ENCODE peak calls at places on chromosomes 2 and 18, in five cellular contexts. One of them, this sample, is unnamed.

GRCh38 chr2:165791811-165792454 is 2.1 kb downstream of the GALNT3 start:
- DNase-seq in foreskin fibroblast: peak; percentile 35
- DNase-seq in lung: no peak
- DNase-seq in OCI-LY7: no peak
- DNase-seq in neural progenitor cell: no peak
- DNase-seq in this sample: no peak

GRCh38 chr2:50546790-50547189 is 485.1 kb downstream of the NRXN1 start:
- DNase-seq in foreskin fibroblast: peak; percentile 1
- DNase-seq in lung: no peak
- DNase-seq in OCI-LY7: no peak
- DNase-seq in neural progenitor cell: no peak
- DNase-seq in this sample: no peak

GRCh38 chr2:169361706-169362345 is 508 bp downstream of the LRP2 start:
- DNase-seq in foreskin fibroblast: peak; percentile 41
- DNase-seq in lung: no peak
- DNase-seq in OCI-LY7: no peak
- DNase-seq in neural progenitor cell: peak; percentile 72
- DNase-seq in this sample: no peak

GRCh38 chr2:47214990-47215389 is 59.9 kb upstream of the STPG4 start:
- DNase-seq in foreskin fibroblast: no peak
- DNase-seq in lung: no peak
- DNase-seq in OCI-LY7: no peak
- DNase-seq in neural progenitor cell: no peak
- DNase-seq in this sample: no peak

GRCh38 chr2:71477231-71477681 is 23.9 kb downstream of the DYSF start:
- DNase-seq in foreskin fibroblast: no peak
- DNase-seq in lung: no peak
- DNase-seq in OCI-LY7: no peak
- DNase-seq in neural progenitor cell: no peak
- DNase-seq in this sample: no peak

GRCh38 chr2:191846787-191847620 is at the start of gene CAVIN2:
- DNase-seq in foreskin fibroblast: peak; percentile 91
- DNase-seq in lung: peak; percentile 85
- DNase-seq in OCI-LY7: no peak
- DNase-seq in neural progenitor cell: peak; percentile 7
- DNase-seq in this sample: no peak

GRCh38 chr2:235833971-235834620 is 334.1 kb downstream of the GBX2 start:
- DNase-seq in foreskin fibroblast: no peak
- DNase-seq in lung: no peak
- DNase-seq in OCI-LY7: no peak
- DNase-seq in neural progenitor cell: no peak
- DNase-seq in this sample: no peak

GRCh38 chr2:229342376-229342775 is 71.3 kb upstream of the PID1 start:
- DNase-seq in foreskin fibroblast: peak; percentile 54
- DNase-seq in lung: peak; percentile 50
- DNase-seq in OCI-LY7: peak; percentile 1
- DNase-seq in neural progenitor cell: peak; percentile 62
- DNase-seq in this sample: no peak

GRCh38 chr2:150866431-150866830 is 379.0 kb upstream of the RND3 start:
- DNase-seq in foreskin fibroblast: peak; percentile 87
- DNase-seq in lung: no peak
- DNase-seq in OCI-LY7: no peak
- DNase-seq in neural progenitor cell: no peak
- DNase-seq in this sample: no peak

GRCh38 chr2:216619411-216620393 is 13.5 kb upstream of the IGFBP2 start:
- DNase-seq in foreskin fibroblast: peak; percentile 71
- DNase-seq in lung: no peak
- DNase-seq in OCI-LY7: no peak
- DNase-seq in neural progenitor cell: peak; percentile 49
- DNase-seq in this sample: no peak

GRCh38 chr2:54416938-54417337 is 39.2 kb upstream of the SPTBN1 start:
- DNase-seq in foreskin fibroblast: no peak
- DNase-seq in lung: no peak
- DNase-seq in OCI-LY7: no peak
- DNase-seq in neural progenitor cell: no peak
- DNase-seq in this sample: no peak

GRCh38 chr2:119694994-119695521 is 16.1 kb downstream of the TMEM177 start:
- DNase-seq in foreskin fibroblast: peak; percentile 72
- DNase-seq in lung: peak; percentile 61
- DNase-seq in OCI-LY7: no peak
- DNase-seq in neural progenitor cell: no peak
- DNase-seq in this sample: no peak

GRCh38 chr2:134253117-134253704 is 661 bp upstream of the MGAT5 start:
- DNase-seq in foreskin fibroblast: no peak
- DNase-seq in lung: no peak
- DNase-seq in OCI-LY7: peak; percentile 67
- DNase-seq in neural progenitor cell: no peak
- DNase-seq in this sample: no peak

GRCh38 chr18:5895886-5896740 is 791 bp upstream of the TMEM200C start:
- DNase-seq in foreskin fibroblast: peak; percentile 33
- DNase-seq in lung: no peak
- DNase-seq in OCI-LY7: no peak
- DNase-seq in neural progenitor cell: peak; percentile 86
- DNase-seq in this sample: no peak

GRCh38 chr2:55581875-55582547 is 35.4 kb downstream of the PPP4R3B start:
- DNase-seq in foreskin fibroblast: peak; percentile 24
- DNase-seq in lung: no peak
- DNase-seq in OCI-LY7: no peak
- DNase-seq in neural progenitor cell: no peak
- DNase-seq in this sample: peak; percentile 16

GRCh38 chr2:109721626-109722025 is 72.5 kb upstream of the RGPD5 start:
- DNase-seq in foreskin fibroblast: no peak
- DNase-seq in lung: peak; percentile 20
- DNase-seq in OCI-LY7: no peak
- DNase-seq in neural progenitor cell: no peak
- DNase-seq in this sample: no peak

GRCh38 chr18:47260138-47260923 is 8.9 kb upstream of the SKOR2 start:
- DNase-seq in foreskin fibroblast: peak; percentile 63
- DNase-seq in lung: peak; percentile 49
- DNase-seq in OCI-LY7: no peak
- DNase-seq in neural progenitor cell: peak; percentile 93
- DNase-seq in this sample: no peak

GRCh38 chr2:220786216-220786615 is 785.9 kb downstream of the EPHA4 start:
- DNase-seq in foreskin fibroblast: no peak
- DNase-seq in lung: no peak
- DNase-seq in OCI-LY7: no peak
- DNase-seq in neural progenitor cell: no peak
- DNase-seq in this sample: no peak

GRCh38 chr18:36624451-36625167 is 204.2 kb downstream of the TPGS2 start:
- DNase-seq in foreskin fibroblast: no peak
- DNase-seq in lung: no peak
- DNase-seq in OCI-LY7: no peak
- DNase-seq in neural progenitor cell: no peak
- DNase-seq in this sample: no peak

GRCh38 chr2:170771049-170771937 is 1.1 kb downstream of the ERICH2 start:
- DNase-seq in foreskin fibroblast: peak; percentile 50
- DNase-seq in lung: no peak
- DNase-seq in OCI-LY7: no peak
- DNase-seq in neural progenitor cell: peak; percentile 81
- DNase-seq in this sample: no peak

GRCh38 chr2:199108056-199108455 is 349.7 kb downstream of the SATB2 start:
- DNase-seq in foreskin fibroblast: no peak
- DNase-seq in lung: no peak
- DNase-seq in OCI-LY7: no peak
- DNase-seq in neural progenitor cell: no peak
- DNase-seq in this sample: no peak

GRCh38 chr2:39678170-39678569 is 12.5 kb downstream of the TMEM178A start:
- DNase-seq in foreskin fibroblast: no peak
- DNase-seq in lung: no peak
- DNase-seq in OCI-LY7: no peak
- DNase-seq in neural progenitor cell: no peak
- DNase-seq in this sample: no peak

GRCh38 chr2:64922482-64923384 is 66.5 kb upstream of the SLC1A4 start:
- DNase-seq in foreskin fibroblast: no peak
- DNase-seq in lung: no peak
- DNase-seq in OCI-LY7: peak; percentile 53
- DNase-seq in neural progenitor cell: peak; percentile 18
- DNase-seq in this sample: no peak

GRCh38 chr18:61896767-61897166 is 4.0 kb upstream of the RNF152 start:
- DNase-seq in foreskin fibroblast: peak; percentile 78
- DNase-seq in lung: no peak
- DNase-seq in OCI-LY7: no peak
- DNase-seq in neural progenitor cell: peak; percentile 83
- DNase-seq in this sample: peak; percentile 21

GRCh38 chr2:126776701-126777619 is 121.0 kb downstream of the GYPC start:
- DNase-seq in foreskin fibroblast: peak; percentile 91
- DNase-seq in lung: peak; percentile 78
- DNase-seq in OCI-LY7: peak; percentile 73
- DNase-seq in neural progenitor cell: peak; percentile 88
- DNase-seq in this sample: peak; percentile 11

GRCh38 chr2:74735009-74735408 is 81.0 kb downstream of the SEMA4F start:
- DNase-seq in foreskin fibroblast: peak; percentile 24
- DNase-seq in lung: no peak
- DNase-seq in OCI-LY7: no peak
- DNase-seq in neural progenitor cell: no peak
- DNase-seq in this sample: no peak

GRCh38 chr18:75123113-75123512 is 85.8 kb downstream of the PTGR3 start:
- DNase-seq in foreskin fibroblast: no peak
- DNase-seq in lung: no peak
- DNase-seq in OCI-LY7: no peak
- DNase-seq in neural progenitor cell: no peak
- DNase-seq in this sample: no peak

GRCh38 chr2:181904022-181904632 is 12.6 kb downstream of the ITPRID2 start:
- DNase-seq in foreskin fibroblast: peak; percentile 59
- DNase-seq in lung: no peak
- DNase-seq in OCI-LY7: peak; percentile 42
- DNase-seq in neural progenitor cell: peak; percentile 21
- DNase-seq in this sample: no peak

GRCh38 chr18:75439356-75439755 is 11.9 kb upstream of the SMIM21 start:
- DNase-seq in foreskin fibroblast: no peak
- DNase-seq in lung: no peak
- DNase-seq in OCI-LY7: no peak
- DNase-seq in neural progenitor cell: no peak
- DNase-seq in this sample: no peak

GRCh38 chr2:2800697-2801096 is 469.6 kb upstream of the MYT1L start:
- DNase-seq in foreskin fibroblast: no peak
- DNase-seq in lung: no peak
- DNase-seq in OCI-LY7: no peak
- DNase-seq in neural progenitor cell: no peak
- DNase-seq in this sample: no peak

GRCh38 chr2:136116111-136116812 is 1.7 kb downstream of the CXCR4 start:
- DNase-seq in foreskin fibroblast: peak; percentile 19
- DNase-seq in lung: peak; percentile 54
- DNase-seq in OCI-LY7: peak; percentile 79
- DNase-seq in neural progenitor cell: peak; percentile 88
- DNase-seq in this sample: no peak

GRCh38 chr2:136116813-136117390 is 1.0 kb downstream of the CXCR4 start:
- DNase-seq in foreskin fibroblast: peak; percentile 21
- DNase-seq in lung: no peak
- DNase-seq in OCI-LY7: peak; percentile 92
- DNase-seq in neural progenitor cell: peak; percentile 51
- DNase-seq in this sample: no peak

GRCh38 chr2:136114392-136114791 is 3.6 kb downstream of the CXCR4 start:
- DNase-seq in foreskin fibroblast: no peak
- DNase-seq in lung: no peak
- DNase-seq in OCI-LY7: no peak
- DNase-seq in neural progenitor cell: no peak
- DNase-seq in this sample: no peak

GRCh38 chr2:136113767-136114070 is 4.2 kb downstream of the CXCR4 start:
- DNase-seq in foreskin fibroblast: no peak
- DNase-seq in lung: no peak
- DNase-seq in OCI-LY7: no peak
- DNase-seq in neural progenitor cell: no peak
- DNase-seq in this sample: no peak

GRCh38 chr2:136115183-136115751 is 2.7 kb downstream of the CXCR4 start:
- DNase-seq in foreskin fibroblast: no peak
- DNase-seq in lung: no peak
- DNase-seq in OCI-LY7: no peak
- DNase-seq in neural progenitor cell: no peak
- DNase-seq in this sample: no peak
- H3K4me3 ChIP-seq in foreskin fibroblast: no peak overlapping the region
- H3K4me3 ChIP-seq in lung: no peak overlapping the region
- H3K4me3 ChIP-seq in OCI-LY7: peak overlapping the region; percentile 92
- H3K4me3 ChIP-seq in neural progenitor cell: peak overlapping the region; percentile 70
- H3K4me3 ChIP-seq in this sample: no peak overlapping the region

GRCh38 chr2:20446280-20446916 is 476 bp upstream of the RHOB start:
- DNase-seq in foreskin fibroblast: no peak
- DNase-seq in lung: no peak
- DNase-seq in OCI-LY7: no peak
- DNase-seq in neural progenitor cell: peak; percentile 11
- DNase-seq in this sample: no peak

GRCh38 chr2:20444993-20445910 is 1.6 kb upstream of the RHOB start:
- DNase-seq in foreskin fibroblast: no peak
- DNase-seq in lung: no peak
- DNase-seq in OCI-LY7: no peak
- DNase-seq in neural progenitor cell: no peak
- DNase-seq in this sample: no peak

GRCh38 chr2:20447437-20448245 is 767 bp downstream of the RHOB start:
- DNase-seq in foreskin fibroblast: peak; percentile 68
- DNase-seq in lung: peak; percentile 49
- DNase-seq in OCI-LY7: no peak
- DNase-seq in neural progenitor cell: peak; percentile 67
- DNase-seq in this sample: no peak

GRCh38 chr2:20448246-20449046 is 1.6 kb downstream of the RHOB start:
- DNase-seq in foreskin fibroblast: peak; percentile 54
- DNase-seq in lung: no peak
- DNase-seq in OCI-LY7: no peak
- DNase-seq in neural progenitor cell: peak; percentile 29
- DNase-seq in this sample: no peak

GRCh38 chr2:20446917-20447436 is at the start of gene RHOB:
- DNase-seq in foreskin fibroblast: peak; percentile 99
- DNase-seq in lung: peak; percentile 97
- DNase-seq in OCI-LY7: peak; percentile 67
- DNase-seq in neural progenitor cell: peak; percentile 99
- DNase-seq in this sample: peak; percentile 95
- TF ChIP-seq CTCF in foreskin fibroblast: no peak
- TF ChIP-seq CTCF in lung: no peak
- TF ChIP-seq CTCF in OCI-LY7: no peak
- TF ChIP-seq CTCF in neural progenitor cell: no peak
- TF ChIP-seq CTCF in this sample: no peak

DNA sequence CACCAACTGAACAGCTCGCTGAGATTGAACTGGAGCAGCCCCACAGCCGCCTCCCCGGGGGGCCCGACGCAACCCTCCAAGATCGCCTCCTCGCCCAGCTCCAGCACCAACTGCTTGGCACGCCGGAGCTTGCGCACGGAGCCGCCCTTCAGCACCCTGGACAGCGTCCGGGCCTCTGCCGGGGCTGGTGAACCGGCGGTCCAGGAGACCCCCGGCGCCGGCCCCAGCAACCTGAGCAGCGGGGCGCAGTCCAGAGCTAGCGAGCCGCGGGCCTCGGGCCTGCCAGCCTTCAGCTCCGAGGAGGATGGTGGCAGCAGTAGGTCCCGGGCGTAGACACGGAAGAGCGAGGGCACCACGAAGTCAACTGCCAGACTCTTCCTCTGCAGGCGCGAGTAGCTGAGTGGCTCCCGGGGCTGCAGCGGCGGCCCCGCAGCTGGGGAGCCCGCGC is 1.2 kb downstream of the ALK start:
- DNase-seq in foreskin fibroblast: peak; percentile 54
- DNase-seq in lung: peak; percentile 42
- DNase-seq in OCI-LY7: no peak
- DNase-seq in neural progenitor cell: peak; percentile 94
- DNase-seq in this sample: no peak
- H3K4me3 ChIP-seq in foreskin fibroblast: no peak overlapping the region
- H3K4me3 ChIP-seq in lung: no peak overlapping the region
- H3K4me3 ChIP-seq in OCI-LY7: no peak overlapping the region
- H3K4me3 ChIP-seq in neural progenitor cell: peak overlapping the region; percentile 67
- H3K4me3 ChIP-seq in this sample: no peak overlapping the region

GRCh38 chr18:65721634-65722033 is 29.2 kb upstream of the CDH7 start:
- DNase-seq in foreskin fibroblast: no peak
- DNase-seq in lung: no peak
- DNase-seq in OCI-LY7: no peak
- DNase-seq in neural progenitor cell: no peak
- DNase-seq in this sample: no peak

GRCh38 chr18:65725421-65726050 is 25.3 kb upstream of the CDH7 start:
- DNase-seq in foreskin fibroblast: no peak
- DNase-seq in lung: no peak
- DNase-seq in OCI-LY7: no peak
- DNase-seq in neural progenitor cell: peak; percentile 60
- DNase-seq in this sample: no peak
- TF ChIP-seq CTCF in foreskin fibroblast: no peak
- TF ChIP-seq CTCF in lung: no peak
- TF ChIP-seq CTCF in OCI-LY7: peak; percentile 35
- TF ChIP-seq CTCF in neural progenitor cell: peak; percentile 71
- TF ChIP-seq CTCF in this sample: no peak